ENCODE peak calls at places on chromosomes 5 and 9, in nine cellular contexts. X is coronary artery; P is neural progenitor cell; O is cardiac muscle cell; Y is endothelial cell of umbilical vein; Z is body of pancreas; U is CD8-positive, alpha-beta memory T cell; J is CD4-positive, CD25-positive, alpha-beta regulatory T cell; I is pancreas. K is an unnamed sample.

GRCh38 chr9:36991516-36992134 is 42.4 kb downstream of the PAX5 start:
- DNase-seq in X (no peak), P (peak), O (no peak), Y (peak), Z (no peak), U (no peak), J (no peak), I (no peak), K (peak)

GRCh38 chr9:134678671-134679443 is 37.3 kb downstream of the COL5A1 start:
- DNase-seq in X (no peak), P (peak), O (no peak), Y (no peak), Z (no peak), U (no peak), J (no peak), I (no peak), K (no peak)

GRCh38 chr9:85942913-85943729 is 2.2 kb downstream of the NAA35 start:
- DNase-seq in X (no peak), P (no peak), O (no peak), Y (no peak), Z (no peak), U (no peak), J (no peak), I (no peak), K (no peak)

GRCh38 chr9:79693750-79694149 is 122.0 kb downstream of the TLE4 start:
- DNase-seq in X (no peak), P (no peak), O (no peak), Y (no peak), Z (no peak), U (no peak), J (no peak), I (no peak), K (no peak)

GRCh38 chr5:23428705-23429104 is 78.7 kb upstream of the PRDM9 start:
- DNase-seq in X (no peak), P (no peak), O (no peak), Y (no peak), Z (no peak), U (no peak), J (no peak), I (no peak), K (no peak)

GRCh38 chr5:142866563-142867275 is 96.5 kb downstream of the ARHGAP26 start:
- DNase-seq in X (no peak), P (peak), O (peak), Y (peak), Z (peak), U (no peak), J (no peak), I (no peak), K (peak)

GRCh38 chr5:66958126-66958983 is 238.2 kb downstream of the CD180 start:
- DNase-seq in X (no peak), P (no peak), O (peak), Y (peak), Z (no peak), U (no peak), J (no peak), I (no peak), K (no peak)

GRCh38 chr5:132746592-132747063 is 598 bp upstream of the CCNI2 start:
- DNase-seq in X (no peak), P (peak), O (no peak), Y (peak), Z (peak), U (no peak), J (no peak), I (no peak), K (no peak)

GRCh38 chr9:124210697-124211096 is 47.1 kb upstream of the NEK6 start:
- DNase-seq in X (no peak), P (no peak), O (no peak), Y (no peak), Z (no peak), U (no peak), J (no peak), I (no peak), K (no peak)

GRCh38 chr9:74760031-74760700 is 127.6 kb downstream of the TRPM6 start:
- DNase-seq in X (no peak), P (no peak), O (no peak), Y (no peak), Z (no peak), U (no peak), J (no peak), I (no peak), K (no peak)

GRCh38 chr5:128579111-128579510 is 41.1 kb upstream of the FBN2 start:
- DNase-seq in X (no peak), P (no peak), O (no peak), Y (peak), Z (no peak), U (no peak), J (no peak), I (no peak), K (no peak)

GRCh38 chr9:137313326-137313920 is 11.4 kb upstream of the NRARP start:
- DNase-seq in X (peak), P (no peak), O (no peak), Y (no peak), Z (no peak), U (no peak), J (no peak), I (peak), K (no peak)

GRCh38 chr9:8978334-8978733 is 1178.8 kb upstream of the DMAC1 start:
- DNase-seq in X (no peak), P (no peak), O (no peak), Y (no peak), Z (no peak), U (no peak), J (no peak), I (no peak), K (no peak)

GRCh38 chr9:19495186-19496028 is 86.6 kb downstream of the ACER2 start:
- DNase-seq in X (peak), P (no peak), O (no peak), Y (no peak), Z (no peak), U (no peak), J (no peak), I (no peak), K (no peak)

GRCh38 chr9:19492775-19493173 is 84.0 kb downstream of the ACER2 start:
- DNase-seq in X (no peak), P (no peak), O (no peak), Y (no peak), Z (no peak), U (no peak), J (no peak), I (no peak), K (no peak)

GRCh38 chr9:19493174-19493811 is 84.5 kb downstream of the ACER2 start:
- DNase-seq in X (peak), P (peak), O (peak), Y (peak), Z (peak), U (no peak), J (no peak), I (peak), K (peak)

GRCh38 chr9:19496321-19496720 is 87.5 kb downstream of the ACER2 start:
- DNase-seq in X (peak), P (no peak), O (no peak), Y (no peak), Z (no peak), U (no peak), J (no peak), I (no peak), K (no peak)

DNA sequence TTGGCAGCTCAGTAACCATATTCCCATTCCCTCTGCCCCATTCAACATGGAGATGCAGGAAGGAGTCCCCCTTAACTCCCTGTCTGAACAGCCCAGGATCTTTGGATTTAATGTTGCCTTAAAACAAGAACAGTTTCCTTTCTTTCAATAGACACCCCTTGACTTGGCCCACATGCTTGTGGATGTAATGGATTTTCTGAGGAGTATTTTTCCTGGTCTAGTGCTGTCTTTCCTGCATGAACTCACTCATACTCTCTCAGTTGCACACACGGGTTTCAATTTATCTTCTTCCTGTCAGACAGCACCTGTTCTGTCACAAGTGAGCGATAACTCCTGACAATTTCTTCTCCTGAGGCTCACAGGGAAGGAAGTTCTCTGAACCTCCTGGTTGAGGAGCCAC is 85.0 kb downstream of the ACER2 start:
- DNase-seq in X (no peak), P (no peak), O (no peak), Y (no peak), Z (no peak), U (no peak), J (no peak), I (no peak), K (no peak)
- H3K27ac ChIP-seq in X (peak), P (no peak), O (no peak), Y (no peak), Z (no peak), U (no peak), J (no peak), I (no peak), K (no peak)

GRCh38 chr5:14766591-14766990 is 102.1 kb downstream of the OTULIN start:
- DNase-seq in X (no peak), P (no peak), O (no peak), Y (no peak), Z (no peak), U (no peak), J (no peak), I (no peak), K (no peak)

GRCh38 chr5:14767942-14768837 is 103.4 kb downstream of the ANKH start:
- DNase-seq in X (no peak), P (no peak), O (no peak), Y (no peak), Z (no peak), U (no peak), J (no peak), I (no peak), K (no peak)

GRCh38 chr5:14771195-14771594 is 100.4 kb downstream of the ANKH start:
- DNase-seq in X (no peak), P (no peak), O (no peak), Y (no peak), Z (no peak), U (no peak), J (no peak), I (no peak), K (no peak)

GRCh38 chr5:14771972-14772371 is 99.6 kb downstream of the ANKH start:
- DNase-seq in X (no peak), P (no peak), O (no peak), Y (no peak), Z (no peak), U (no peak), J (no peak), I (no peak), K (no peak)

DNA sequence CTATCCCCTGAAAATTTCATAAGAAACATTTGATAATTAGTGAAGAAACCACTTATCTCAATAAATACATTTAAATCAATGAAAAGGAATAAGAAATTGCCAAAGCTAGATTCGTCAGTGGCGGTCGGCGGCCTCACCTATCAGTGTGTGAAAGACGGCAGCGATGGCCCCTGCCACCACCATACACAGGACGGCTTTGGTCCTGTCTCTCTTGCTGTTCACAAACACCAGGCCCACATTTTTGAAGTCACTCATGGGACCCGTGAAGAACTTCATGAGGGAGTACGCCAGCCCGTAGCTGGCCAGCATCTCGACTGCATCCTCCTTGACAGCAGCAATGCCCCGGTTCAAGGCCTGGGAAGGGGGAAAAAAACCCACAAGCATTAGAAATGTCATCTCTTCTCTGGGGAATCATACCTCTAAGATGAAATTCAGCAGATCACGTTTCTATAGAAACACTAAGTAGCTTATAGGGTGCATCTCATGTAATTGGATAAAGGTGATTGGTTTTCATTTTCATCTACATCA is 102.7 kb downstream of the ANKH start:
- DNase-seq in X (no peak), P (no peak), O (no peak), Y (no peak), Z (no peak), U (no peak), J (no peak), I (no peak), K (no peak)
- H3K27ac ChIP-seq in X (no peak), P (no peak), O (no peak), Y (no peak), Z (no peak), U (no peak), J (no peak), I (no peak), K (no peak)

DNA sequence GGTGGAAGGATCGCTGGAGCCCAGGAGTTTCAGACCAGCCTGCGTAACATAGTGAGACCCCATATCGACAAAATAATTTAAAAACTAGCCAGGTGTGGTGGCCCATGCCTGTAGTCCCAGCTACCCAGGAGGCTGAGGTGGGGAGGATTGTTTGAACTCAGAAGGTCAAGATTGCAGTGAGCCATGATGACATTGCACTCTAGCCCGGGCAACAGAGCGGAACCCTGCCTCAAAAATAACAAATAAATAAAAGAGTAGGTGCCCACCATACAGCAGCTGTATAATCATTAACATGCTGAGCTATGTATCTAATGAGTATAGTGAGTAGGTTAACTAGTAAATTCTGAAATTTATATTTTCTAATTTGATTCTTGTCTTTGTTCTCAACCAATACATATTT is 11.0 kb upstream of the ATP6V0E1 start:
- DNase-seq in X (no peak), P (no peak), O (no peak), Y (no peak), Z (no peak), U (no peak), J (no peak), I (no peak), K (no peak)
- H3K27ac ChIP-seq in X (no peak), P (no peak), O (no peak), Y (no peak), Z (no peak), U (no peak), J (no peak), I (no peak), K (no peak)

GRCh38 chr9:109072810-109073435 is 46.8 kb downstream of the TMEM245 start:
- DNase-seq in X (no peak), P (no peak), O (no peak), Y (no peak), Z (no peak), U (no peak), J (no peak), I (no peak), K (no peak)
- H3K27ac ChIP-seq in X (no peak), P (no peak), O (no peak), Y (no peak), Z (no peak), U (no peak), J (no peak), I (no peak), K (no peak)

GRCh38 chr9:90775657-90776056 is 26.0 kb upstream of the SYK start:
- DNase-seq in X (no peak), P (no peak), O (no peak), Y (no peak), Z (no peak), U (no peak), J (no peak), I (no peak), K (no peak)

GRCh38 chr9:90774682-90775081 is 26.9 kb upstream of the SYK start:
- DNase-seq in X (no peak), P (no peak), O (no peak), Y (no peak), Z (no peak), U (no peak), J (no peak), I (no peak), K (no peak)

GRCh38 chr9:90772381-90772780 is 29.2 kb upstream of the SYK start:
- DNase-seq in X (no peak), P (no peak), O (no peak), Y (no peak), Z (no peak), U (no peak), J (no peak), I (no peak), K (no peak)

GRCh38 chr9:90770927-90771326 is 30.7 kb upstream of the SYK start:
- DNase-seq in X (no peak), P (no peak), O (no peak), Y (no peak), Z (no peak), U (no peak), J (no peak), I (no peak), K (no peak)

GRCh38 chr9:90773593-90773992 is 28.0 kb upstream of the SYK start:
- DNase-seq in X (no peak), P (peak), O (peak), Y (no peak), Z (no peak), U (no peak), J (no peak), I (no peak), K (peak)
- H3K27ac ChIP-seq in X (no peak), P (no peak), O (no peak), Y (no peak), Z (no peak), U (no peak), J (no peak), I (no peak), K (no peak)

GRCh38 chr5:143916441-143916840 is 104.5 kb downstream of the HMHB1 start:
- DNase-seq in X (no peak), P (no peak), O (no peak), Y (no peak), Z (no peak), U (no peak), J (no peak), I (no peak), K (no peak)
- H3K27ac ChIP-seq in X (no peak), P (no peak), O (no peak), Y (no peak), Z (no peak), U (no peak), J (no peak), I (no peak), K (no peak)

GRCh38 chr5:43601454-43602260 is 1.3 kb upstream of the NNT start:
- DNase-seq in X (no peak), P (no peak), O (peak), Y (peak), Z (no peak), U (no peak), J (no peak), I (no peak), K (no peak)
- H3K27ac ChIP-seq in X (peak), P (no peak), O (peak), Y (peak), Z (peak), U (peak), J (peak), I (peak), K (peak)

GRCh38 chr5:124696898-124697297 is 49.5 kb downstream of the ZNF608 start:
- DNase-seq in X (no peak), P (no peak), O (no peak), Y (no peak), Z (no peak), U (no peak), J (no peak), I (no peak), K (no peak)
- H3K27ac ChIP-seq in X (no peak), P (peak), O (peak), Y (no peak), Z (peak), U (no peak), J (no peak), I (no peak), K (no peak)

K was measured in DND-41.